ENCODE peak calls at places on chromosome 4, in ten cellular contexts. One of them, this sample, is unnamed.

GRCh38 chr4:146032234-146032860 is 93.7 kb upstream of the ZNF827 start:
- DNase-seq in glutamatergic neuron: no peak
- DNase-seq in fibroblast of the aortic adventitia: no peak
- DNase-seq in non-pigmented ciliary epithelial cell: no peak
- DNase-seq in HEK293T: no peak
- DNase-seq in tibial artery: no peak
- DNase-seq in AG09319: no peak
- DNase-seq in WERI-Rb-1: no peak
- DNase-seq in NCI-H1436: no peak
- DNase-seq in GM12892: no peak
- DNase-seq in this sample: no peak

GRCh38 chr4:176833416-176833815 is 40.7 kb upstream of the VEGFC start:
- DNase-seq in GM12892: no peak
- DNase-seq in non-pigmented ciliary epithelial cell: no peak
- DNase-seq in fibroblast of the aortic adventitia: no peak
- DNase-seq in HEK293T: no peak
- DNase-seq in WERI-Rb-1: no peak
- DNase-seq in tibial artery: no peak
- DNase-seq in NCI-H1436: no peak
- DNase-seq in AG09319: no peak
- DNase-seq in glutamatergic neuron: no peak
- DNase-seq in this sample: no peak

GRCh38 chr4:118264096-118264495 is 88.7 kb downstream of the PRSS12 start:
- DNase-seq in AG09319: no peak
- DNase-seq in glutamatergic neuron: no peak
- DNase-seq in NCI-H1436: no peak
- DNase-seq in non-pigmented ciliary epithelial cell: no peak
- DNase-seq in HEK293T: no peak
- DNase-seq in tibial artery: no peak
- DNase-seq in WERI-Rb-1: no peak
- DNase-seq in GM12892: no peak
- DNase-seq in fibroblast of the aortic adventitia: no peak
- DNase-seq in this sample: no peak

GRCh38 chr4:92952897-92953296 is 649.1 kb downstream of the GRID2 start:
- DNase-seq in AG09319: no peak
- DNase-seq in GM12892: no peak
- DNase-seq in glutamatergic neuron: no peak
- DNase-seq in fibroblast of the aortic adventitia: no peak
- DNase-seq in NCI-H1436: no peak
- DNase-seq in HEK293T: no peak
- DNase-seq in tibial artery: no peak
- DNase-seq in non-pigmented ciliary epithelial cell: no peak
- DNase-seq in WERI-Rb-1: no peak
- DNase-seq in this sample: no peak

GRCh38 chr4:41718907-41719306 is 29.6 kb downstream of the PHOX2B start:
- DNase-seq in WERI-Rb-1: no peak
- DNase-seq in HEK293T: no peak
- DNase-seq in GM12892: no peak
- DNase-seq in AG09319: no peak
- DNase-seq in tibial artery: no peak
- DNase-seq in non-pigmented ciliary epithelial cell: peak
- DNase-seq in fibroblast of the aortic adventitia: peak
- DNase-seq in NCI-H1436: no peak
- DNase-seq in glutamatergic neuron: no peak
- DNase-seq in this sample: no peak

GRCh38 chr4:21979196-21979595 is 30.6 kb upstream of the KCNIP4 start:
- DNase-seq in WERI-Rb-1: no peak
- DNase-seq in AG09319: no peak
- DNase-seq in tibial artery: no peak
- DNase-seq in NCI-H1436: no peak
- DNase-seq in GM12892: no peak
- DNase-seq in HEK293T: no peak
- DNase-seq in glutamatergic neuron: no peak
- DNase-seq in non-pigmented ciliary epithelial cell: no peak
- DNase-seq in fibroblast of the aortic adventitia: no peak
- DNase-seq in this sample: no peak

GRCh38 chr4:3819210-3819919 is 53.2 kb downstream of the ADRA2C start:
- DNase-seq in GM12892: no peak
- DNase-seq in WERI-Rb-1: no peak
- DNase-seq in tibial artery: no peak
- DNase-seq in HEK293T: no peak
- DNase-seq in non-pigmented ciliary epithelial cell: no peak
- DNase-seq in AG09319: no peak
- DNase-seq in glutamatergic neuron: no peak
- DNase-seq in NCI-H1436: no peak
- DNase-seq in fibroblast of the aortic adventitia: no peak
- DNase-seq in this sample: peak

GRCh38 chr4:164997324-164997723 is 19.9 kb upstream of the TRIM61 start:
- DNase-seq in tibial artery: no peak
- DNase-seq in fibroblast of the aortic adventitia: no peak
- DNase-seq in non-pigmented ciliary epithelial cell: no peak
- DNase-seq in NCI-H1436: no peak
- DNase-seq in AG09319: no peak
- DNase-seq in HEK293T: peak
- DNase-seq in GM12892: no peak
- DNase-seq in glutamatergic neuron: no peak
- DNase-seq in WERI-Rb-1: peak
- DNase-seq in this sample: no peak

GRCh38 chr4:169664615-169665014 is 44.2 kb downstream of the CLCN3 start:
- DNase-seq in GM12892: no peak
- DNase-seq in NCI-H1436: no peak
- DNase-seq in non-pigmented ciliary epithelial cell: no peak
- DNase-seq in HEK293T: no peak
- DNase-seq in WERI-Rb-1: no peak
- DNase-seq in glutamatergic neuron: no peak
- DNase-seq in tibial artery: no peak
- DNase-seq in AG09319: no peak
- DNase-seq in fibroblast of the aortic adventitia: peak
- DNase-seq in this sample: no peak

GRCh38 chr4:6535329-6535692 is 39.7 kb upstream of the MAN2B2 start:
- DNase-seq in glutamatergic neuron: no peak
- DNase-seq in fibroblast of the aortic adventitia: no peak
- DNase-seq in HEK293T: no peak
- DNase-seq in WERI-Rb-1: no peak
- DNase-seq in non-pigmented ciliary epithelial cell: no peak
- DNase-seq in GM12892: no peak
- DNase-seq in tibial artery: no peak
- DNase-seq in AG09319: no peak
- DNase-seq in NCI-H1436: no peak
- DNase-seq in this sample: no peak

GRCh38 chr4:118289794-118290193 is 63.0 kb downstream of the PRSS12 start:
- DNase-seq in GM12892: no peak
- DNase-seq in non-pigmented ciliary epithelial cell: peak
- DNase-seq in tibial artery: no peak
- DNase-seq in fibroblast of the aortic adventitia: peak
- DNase-seq in glutamatergic neuron: no peak
- DNase-seq in AG09319: peak
- DNase-seq in NCI-H1436: no peak
- DNase-seq in WERI-Rb-1: no peak
- DNase-seq in HEK293T: no peak
- DNase-seq in this sample: no peak

GRCh38 chr4:142334931-142335330 is 511.2 kb downstream of the INPP4B start:
- DNase-seq in non-pigmented ciliary epithelial cell: no peak
- DNase-seq in GM12892: no peak
- DNase-seq in NCI-H1436: no peak
- DNase-seq in WERI-Rb-1: no peak
- DNase-seq in tibial artery: no peak
- DNase-seq in HEK293T: no peak
- DNase-seq in AG09319: no peak
- DNase-seq in glutamatergic neuron: no peak
- DNase-seq in fibroblast of the aortic adventitia: no peak
- DNase-seq in this sample: no peak

GRCh38 chr4:113052379-113052951 is 3.0 kb downstream of the ANK2 start:
- DNase-seq in GM12892: no peak
- DNase-seq in WERI-Rb-1: no peak
- DNase-seq in tibial artery: no peak
- DNase-seq in HEK293T: no peak
- DNase-seq in NCI-H1436: no peak
- DNase-seq in glutamatergic neuron: no peak
- DNase-seq in non-pigmented ciliary epithelial cell: peak
- DNase-seq in fibroblast of the aortic adventitia: peak
- DNase-seq in AG09319: no peak
- DNase-seq in this sample: no peak

GRCh38 chr4:5003918-5004317 is 15.3 kb downstream of the CYTL1 start:
- DNase-seq in tibial artery: no peak
- DNase-seq in GM12892: no peak
- DNase-seq in AG09319: no peak
- DNase-seq in WERI-Rb-1: no peak
- DNase-seq in glutamatergic neuron: no peak
- DNase-seq in HEK293T: no peak
- DNase-seq in fibroblast of the aortic adventitia: no peak
- DNase-seq in NCI-H1436: no peak
- DNase-seq in non-pigmented ciliary epithelial cell: no peak
- DNase-seq in this sample: no peak

GRCh38 chr4:103244251-103244650 is 46.1 kb upstream of the CENPE start:
- DNase-seq in NCI-H1436: no peak
- DNase-seq in AG09319: no peak
- DNase-seq in HEK293T: no peak
- DNase-seq in tibial artery: no peak
- DNase-seq in non-pigmented ciliary epithelial cell: no peak
- DNase-seq in WERI-Rb-1: no peak
- DNase-seq in GM12892: no peak
- DNase-seq in fibroblast of the aortic adventitia: peak
- DNase-seq in glutamatergic neuron: no peak
- DNase-seq in this sample: no peak

GRCh38 chr4:153375303-153375702 is 30.8 kb downstream of the MND1 start:
- DNase-seq in fibroblast of the aortic adventitia: no peak
- DNase-seq in HEK293T: no peak
- DNase-seq in AG09319: no peak
- DNase-seq in WERI-Rb-1: no peak
- DNase-seq in NCI-H1436: no peak
- DNase-seq in non-pigmented ciliary epithelial cell: no peak
- DNase-seq in tibial artery: no peak
- DNase-seq in GM12892: no peak
- DNase-seq in glutamatergic neuron: no peak
- DNase-seq in this sample: no peak

GRCh38 chr4:145954924-145955339 is 16.3 kb upstream of the ZNF827 start:
- DNase-seq in GM12892: no peak
- DNase-seq in WERI-Rb-1: no peak
- DNase-seq in tibial artery: no peak
- DNase-seq in non-pigmented ciliary epithelial cell: peak
- DNase-seq in fibroblast of the aortic adventitia: peak
- DNase-seq in AG09319: no peak
- DNase-seq in HEK293T: no peak
- DNase-seq in NCI-H1436: no peak
- DNase-seq in glutamatergic neuron: no peak
- DNase-seq in this sample: no peak

GRCh38 chr4:42643685-42644084 is 13.2 kb downstream of the ATP8A1 start:
- DNase-seq in WERI-Rb-1: no peak
- DNase-seq in GM12892: no peak
- DNase-seq in glutamatergic neuron: no peak
- DNase-seq in non-pigmented ciliary epithelial cell: no peak
- DNase-seq in AG09319: no peak
- DNase-seq in HEK293T: no peak
- DNase-seq in NCI-H1436: no peak
- DNase-seq in tibial artery: no peak
- DNase-seq in fibroblast of the aortic adventitia: no peak
- DNase-seq in this sample: no peak

GRCh38 chr4:55184600-55185523 is 59.5 kb upstream of the KDR start:
- DNase-seq in glutamatergic neuron: no peak
- DNase-seq in GM12892: no peak
- DNase-seq in HEK293T: peak
- DNase-seq in AG09319: no peak
- DNase-seq in fibroblast of the aortic adventitia: peak
- DNase-seq in tibial artery: no peak
- DNase-seq in NCI-H1436: peak
- DNase-seq in non-pigmented ciliary epithelial cell: no peak
- DNase-seq in WERI-Rb-1: peak
- DNase-seq in this sample: no peak

GRCh38 chr4:99378876-99379275 is 26.3 kb upstream of the ADH1C start:
- DNase-seq in GM12892: no peak
- DNase-seq in fibroblast of the aortic adventitia: no peak
- DNase-seq in glutamatergic neuron: no peak
- DNase-seq in AG09319: no peak
- DNase-seq in tibial artery: no peak
- DNase-seq in HEK293T: no peak
- DNase-seq in WERI-Rb-1: no peak
- DNase-seq in NCI-H1436: no peak
- DNase-seq in non-pigmented ciliary epithelial cell: no peak
- DNase-seq in this sample: no peak

GRCh38 chr4:121950212-121950679 is 1.6 kb downstream of the TRPC3 start:
- DNase-seq in GM12892: peak
- DNase-seq in glutamatergic neuron: peak
- DNase-seq in WERI-Rb-1: peak
- DNase-seq in fibroblast of the aortic adventitia: peak
- DNase-seq in non-pigmented ciliary epithelial cell: no peak
- DNase-seq in AG09319: peak
- DNase-seq in NCI-H1436: no peak
- DNase-seq in tibial artery: peak
- DNase-seq in HEK293T: peak
- DNase-seq in this sample: peak

GRCh38 chr4:40856836-40857362 is 107.1 kb downstream of the NSUN7 start:
- DNase-seq in WERI-Rb-1: peak
- DNase-seq in HEK293T: peak
- DNase-seq in tibial artery: peak
- DNase-seq in non-pigmented ciliary epithelial cell: no peak
- DNase-seq in fibroblast of the aortic adventitia: peak
- DNase-seq in GM12892: peak
- DNase-seq in glutamatergic neuron: peak
- DNase-seq in AG09319: no peak
- DNase-seq in NCI-H1436: peak
- DNase-seq in this sample: peak

GRCh38 chr4:152500798-152501434 is 35.0 kb downstream of the FBXW7 start:
- DNase-seq in WERI-Rb-1: peak
- DNase-seq in NCI-H1436: peak
- DNase-seq in fibroblast of the aortic adventitia: peak
- DNase-seq in HEK293T: peak
- DNase-seq in glutamatergic neuron: no peak
- DNase-seq in non-pigmented ciliary epithelial cell: peak
- DNase-seq in tibial artery: no peak
- DNase-seq in AG09319: peak
- DNase-seq in GM12892: no peak
- DNase-seq in this sample: no peak

GRCh38 chr4:95095352-95095974 is 337.7 kb downstream of the BMPR1B start:
- DNase-seq in tibial artery: no peak
- DNase-seq in NCI-H1436: no peak
- DNase-seq in glutamatergic neuron: no peak
- DNase-seq in fibroblast of the aortic adventitia: peak
- DNase-seq in non-pigmented ciliary epithelial cell: no peak
- DNase-seq in HEK293T: no peak
- DNase-seq in AG09319: no peak
- DNase-seq in GM12892: no peak
- DNase-seq in WERI-Rb-1: peak
- DNase-seq in this sample: no peak

GRCh38 chr4:16496501-16496900 is 270.2 kb upstream of the TAPT1 start:
- DNase-seq in AG09319: peak
- DNase-seq in NCI-H1436: no peak
- DNase-seq in fibroblast of the aortic adventitia: peak
- DNase-seq in non-pigmented ciliary epithelial cell: peak
- DNase-seq in WERI-Rb-1: no peak
- DNase-seq in glutamatergic neuron: no peak
- DNase-seq in GM12892: no peak
- DNase-seq in HEK293T: no peak
- DNase-seq in tibial artery: no peak
- DNase-seq in this sample: no peak

This sample was measured in left lung.